ENCODE peak calls at places on chromosomes 11 and 22, in eight cellular contexts. One of them, this sample, is unnamed.

GRCh38 chr22:46012881-46013281 is 35.9 kb upstream of the WNT7B start:
- DNase-seq in ovary: peak
- DNase-seq in body of pancreas: no peak
- DNase-seq in K562: no peak
- DNase-seq in GM12878: no peak
- DNase-seq in suprapubic skin: peak
- DNase-seq in tibial nerve: no peak
- DNase-seq in IMR-90: no peak
- DNase-seq in this sample: no peak

GRCh38 chr11:9943346-9944110 is 279.7 kb downstream of the SWAP70 start:
- DNase-seq in ovary: no peak
- DNase-seq in body of pancreas: no peak
- DNase-seq in K562: no peak
- DNase-seq in GM12878: no peak
- DNase-seq in suprapubic skin: no peak
- DNase-seq in tibial nerve: no peak
- DNase-seq in IMR-90: peak
- DNase-seq in this sample: no peak

GRCh38 chr11:1928891-1929541 is 9.5 kb downstream of the TNNT3 start:
- DNase-seq in ovary: no peak
- DNase-seq in body of pancreas: no peak
- DNase-seq in K562: no peak
- DNase-seq in GM12878: no peak
- DNase-seq in suprapubic skin: peak
- DNase-seq in tibial nerve: no peak
- DNase-seq in IMR-90: no peak
- DNase-seq in this sample: no peak

GRCh38 chr22:46180370-46181137 is 30.2 kb downstream of the PPARA start:
- DNase-seq in ovary: no peak
- DNase-seq in body of pancreas: no peak
- DNase-seq in K562: peak
- DNase-seq in GM12878: no peak
- DNase-seq in suprapubic skin: no peak
- DNase-seq in tibial nerve: no peak
- DNase-seq in IMR-90: no peak
- DNase-seq in this sample: peak

GRCh38 chr11:59776210-59777066 is 21.3 kb downstream of the STX3 start:
- DNase-seq in ovary: no peak
- DNase-seq in body of pancreas: no peak
- DNase-seq in K562: no peak
- DNase-seq in GM12878: no peak
- DNase-seq in suprapubic skin: no peak
- DNase-seq in tibial nerve: no peak
- DNase-seq in IMR-90: peak
- DNase-seq in this sample: no peak

GRCh38 chr22:30197389-30197788 is 49.2 kb downstream of the LIF start:
- DNase-seq in ovary: no peak
- DNase-seq in body of pancreas: no peak
- DNase-seq in K562: no peak
- DNase-seq in GM12878: no peak
- DNase-seq in suprapubic skin: no peak
- DNase-seq in tibial nerve: no peak
- DNase-seq in IMR-90: peak
- DNase-seq in this sample: no peak

GRCh38 chr11:112227471-112227870 is 1.2 kb downstream of the PTS start:
- DNase-seq in ovary: peak
- DNase-seq in body of pancreas: no peak
- DNase-seq in K562: no peak
- DNase-seq in GM12878: no peak
- DNase-seq in suprapubic skin: no peak
- DNase-seq in tibial nerve: no peak
- DNase-seq in IMR-90: no peak
- DNase-seq in this sample: no peak

GRCh38 chr11:6674856-6675255 is 8.3 kb downstream of the MRPL17 start:
- DNase-seq in ovary: no peak
- DNase-seq in body of pancreas: no peak
- DNase-seq in K562: no peak
- DNase-seq in GM12878: no peak
- DNase-seq in suprapubic skin: no peak
- DNase-seq in tibial nerve: no peak
- DNase-seq in IMR-90: no peak
- DNase-seq in this sample: no peak

GRCh38 chr22:44983878-44984482 is 25.8 kb downstream of the PHF21B start:
- DNase-seq in ovary: no peak
- DNase-seq in body of pancreas: no peak
- DNase-seq in K562: no peak
- DNase-seq in GM12878: no peak
- DNase-seq in suprapubic skin: no peak
- DNase-seq in tibial nerve: no peak
- DNase-seq in IMR-90: no peak
- DNase-seq in this sample: no peak

GRCh38 chr11:94834931-94835330 is 66.8 kb downstream of the AMOTL1 start:
- DNase-seq in ovary: no peak
- DNase-seq in body of pancreas: no peak
- DNase-seq in K562: no peak
- DNase-seq in GM12878: no peak
- DNase-seq in suprapubic skin: no peak
- DNase-seq in tibial nerve: no peak
- DNase-seq in IMR-90: peak
- DNase-seq in this sample: no peak

GRCh38 chr22:50102946-50103345 is 13.1 kb downstream of the MOV10L1 start:
- DNase-seq in ovary: no peak
- DNase-seq in body of pancreas: no peak
- DNase-seq in K562: peak
- DNase-seq in GM12878: no peak
- DNase-seq in suprapubic skin: no peak
- DNase-seq in tibial nerve: no peak
- DNase-seq in IMR-90: no peak
- DNase-seq in this sample: no peak

GRCh38 chr22:23781065-23781464 is 5.7 kb upstream of the SMARCB1 start:
- DNase-seq in ovary: no peak
- DNase-seq in body of pancreas: no peak
- DNase-seq in K562: no peak
- DNase-seq in GM12878: no peak
- DNase-seq in suprapubic skin: no peak
- DNase-seq in tibial nerve: no peak
- DNase-seq in IMR-90: no peak
- DNase-seq in this sample: no peak

GRCh38 chr22:27347951-27348350 is 453.6 kb downstream of the MN1 start:
- DNase-seq in ovary: no peak
- DNase-seq in body of pancreas: no peak
- DNase-seq in K562: no peak
- DNase-seq in GM12878: no peak
- DNase-seq in suprapubic skin: no peak
- DNase-seq in tibial nerve: no peak
- DNase-seq in IMR-90: no peak
- DNase-seq in this sample: no peak

GRCh38 chr22:27348634-27349033 is 452.9 kb downstream of the MN1 start:
- DNase-seq in ovary: no peak
- DNase-seq in body of pancreas: peak
- DNase-seq in K562: no peak
- DNase-seq in GM12878: no peak
- DNase-seq in suprapubic skin: no peak
- DNase-seq in tibial nerve: no peak
- DNase-seq in IMR-90: peak
- DNase-seq in this sample: no peak

GRCh38 chr22:27345681-27346080 is 455.9 kb downstream of the MN1 start:
- DNase-seq in ovary: no peak
- DNase-seq in body of pancreas: no peak
- DNase-seq in K562: no peak
- DNase-seq in GM12878: no peak
- DNase-seq in suprapubic skin: no peak
- DNase-seq in tibial nerve: no peak
- DNase-seq in IMR-90: no peak
- DNase-seq in this sample: no peak

GRCh38 chr22:27340047-27340446 is 461.5 kb downstream of the MN1 start:
- DNase-seq in ovary: no peak
- DNase-seq in body of pancreas: no peak
- DNase-seq in K562: no peak
- DNase-seq in GM12878: no peak
- DNase-seq in suprapubic skin: no peak
- DNase-seq in tibial nerve: no peak
- DNase-seq in IMR-90: no peak
- DNase-seq in this sample: no peak

GRCh38 chr22:27344546-27344945 is 457.0 kb downstream of the MN1 start:
- DNase-seq in ovary: no peak
- DNase-seq in body of pancreas: no peak
- DNase-seq in K562: no peak
- DNase-seq in GM12878: no peak
- DNase-seq in suprapubic skin: no peak
- DNase-seq in tibial nerve: no peak
- DNase-seq in IMR-90: no peak
- DNase-seq in this sample: no peak
- TF ChIP-seq POLR2A in ovary: no peak
- TF ChIP-seq POLR2A in body of pancreas: no peak
- TF ChIP-seq POLR2A in K562: no peak
- TF ChIP-seq POLR2A in GM12878: no peak
- TF ChIP-seq POLR2A in suprapubic skin: no peak
- TF ChIP-seq POLR2A in tibial nerve: no peak
- TF ChIP-seq POLR2A in IMR-90: no peak
- TF ChIP-seq POLR2A in this sample: no peak

GRCh38 chr22:42317691-42318547 is 47.5 kb upstream of the TCF20 start:
- DNase-seq in ovary: no peak
- DNase-seq in body of pancreas: no peak
- DNase-seq in K562: no peak
- DNase-seq in GM12878: no peak
- DNase-seq in suprapubic skin: no peak
- DNase-seq in tibial nerve: no peak
- DNase-seq in IMR-90: no peak
- DNase-seq in this sample: no peak

GRCh38 chr22:42318967-42319366 is 48.5 kb upstream of the TCF20 start:
- DNase-seq in ovary: no peak
- DNase-seq in body of pancreas: no peak
- DNase-seq in K562: no peak
- DNase-seq in GM12878: no peak
- DNase-seq in suprapubic skin: no peak
- DNase-seq in tibial nerve: no peak
- DNase-seq in IMR-90: no peak
- DNase-seq in this sample: no peak

GRCh38 chr22:42314709-42315391 is 44.4 kb upstream of the TCF20 start:
- DNase-seq in ovary: no peak
- DNase-seq in body of pancreas: no peak
- DNase-seq in K562: no peak
- DNase-seq in GM12878: no peak
- DNase-seq in suprapubic skin: no peak
- DNase-seq in tibial nerve: no peak
- DNase-seq in IMR-90: no peak
- DNase-seq in this sample: no peak

GRCh38 chr22:42315392-42315756 is 44.9 kb upstream of the TCF20 start:
- DNase-seq in ovary: no peak
- DNase-seq in body of pancreas: no peak
- DNase-seq in K562: no peak
- DNase-seq in GM12878: no peak
- DNase-seq in suprapubic skin: no peak
- DNase-seq in tibial nerve: no peak
- DNase-seq in IMR-90: no peak
- DNase-seq in this sample: no peak

DNA sequence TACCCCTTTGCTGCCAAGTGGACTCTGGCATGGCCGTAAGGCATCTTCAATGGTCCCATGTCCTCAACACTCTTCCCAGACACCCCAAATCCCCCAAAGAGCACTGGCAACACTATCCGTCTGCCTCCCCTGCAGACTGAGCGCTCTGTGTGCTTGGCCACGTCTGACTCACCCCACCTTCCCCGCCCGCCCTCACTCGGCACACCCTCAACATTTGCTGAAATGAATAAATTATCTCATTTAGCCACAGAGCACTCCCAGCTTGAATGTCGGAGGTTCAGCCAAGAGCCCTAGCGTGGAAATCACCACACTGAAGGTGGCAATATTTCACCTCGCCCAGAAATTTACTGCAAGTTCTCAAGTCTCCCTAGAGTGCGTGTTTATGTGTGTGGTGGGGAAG is 46.5 kb upstream of the TCF20 start:
- DNase-seq in ovary: no peak
- DNase-seq in body of pancreas: no peak
- DNase-seq in K562: peak
- DNase-seq in GM12878: no peak
- DNase-seq in suprapubic skin: no peak
- DNase-seq in tibial nerve: no peak
- DNase-seq in IMR-90: no peak
- DNase-seq in this sample: peak
- TF ChIP-seq POLR2A in ovary: no peak
- TF ChIP-seq POLR2A in body of pancreas: no peak
- TF ChIP-seq POLR2A in K562: no peak
- TF ChIP-seq POLR2A in GM12878: no peak
- TF ChIP-seq POLR2A in suprapubic skin: no peak
- TF ChIP-seq POLR2A in tibial nerve: no peak
- TF ChIP-seq POLR2A in IMR-90: no peak
- TF ChIP-seq POLR2A in this sample: no peak

DNA sequence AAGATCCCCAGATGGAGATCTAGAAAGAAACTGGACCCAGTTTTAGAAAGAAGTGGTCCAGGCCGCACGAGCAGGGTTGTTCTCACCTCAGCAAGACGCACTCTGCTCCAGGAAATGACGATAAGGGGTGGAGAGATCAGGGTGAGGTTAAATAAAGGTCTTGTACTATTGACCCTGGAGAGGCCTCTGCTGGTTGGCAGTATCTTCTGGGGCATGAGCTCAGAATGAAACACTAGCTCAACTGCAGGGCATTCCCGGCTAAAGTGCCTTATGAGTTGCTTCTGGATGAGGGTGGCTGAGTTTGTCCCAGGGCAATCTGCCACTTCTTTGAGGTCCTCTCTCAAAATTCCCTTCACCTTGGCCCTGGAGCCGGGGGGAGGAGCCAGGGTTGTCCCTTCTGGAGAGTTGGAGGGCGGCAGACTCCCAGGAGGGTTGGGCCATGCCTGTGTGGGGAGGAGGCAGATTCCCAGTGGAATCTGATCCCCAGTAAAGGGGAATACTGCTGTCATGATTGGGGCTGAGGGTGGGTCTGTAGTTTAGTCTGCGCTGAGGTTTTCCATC is 10.9 kb downstream of the USP2 start:
- DNase-seq in ovary: peak
- DNase-seq in body of pancreas: no peak
- DNase-seq in K562: no peak
- DNase-seq in GM12878: no peak
- DNase-seq in suprapubic skin: no peak
- DNase-seq in tibial nerve: no peak
- DNase-seq in IMR-90: no peak
- DNase-seq in this sample: no peak
- TF ChIP-seq POLR2A in ovary: no peak
- TF ChIP-seq POLR2A in body of pancreas: no peak
- TF ChIP-seq POLR2A in K562: no peak
- TF ChIP-seq POLR2A in GM12878: no peak
- TF ChIP-seq POLR2A in suprapubic skin: no peak
- TF ChIP-seq POLR2A in tibial nerve: no peak
- TF ChIP-seq POLR2A in IMR-90: no peak
- TF ChIP-seq POLR2A in this sample: no peak

GRCh38 chr22:19291580-19292261 is at the start of gene CLTCL1:
- DNase-seq in ovary: peak
- DNase-seq in body of pancreas: peak
- DNase-seq in K562: peak
- DNase-seq in GM12878: peak
- DNase-seq in suprapubic skin: peak
- DNase-seq in tibial nerve: peak
- DNase-seq in IMR-90: peak
- DNase-seq in this sample: peak
- TF ChIP-seq POLR2A in ovary: no peak
- TF ChIP-seq POLR2A in body of pancreas: peak
- TF ChIP-seq POLR2A in K562: peak
- TF ChIP-seq POLR2A in GM12878: peak
- TF ChIP-seq POLR2A in suprapubic skin: no peak
- TF ChIP-seq POLR2A in tibial nerve: no peak
- TF ChIP-seq POLR2A in IMR-90: no peak
- TF ChIP-seq POLR2A in this sample: no peak

GRCh38 chr22:39517470-39517869 is 2.9 kb upstream of the ATF4 start:
- DNase-seq in ovary: no peak
- DNase-seq in body of pancreas: no peak
- DNase-seq in K562: no peak
- DNase-seq in GM12878: no peak
- DNase-seq in suprapubic skin: no peak
- DNase-seq in tibial nerve: no peak
- DNase-seq in IMR-90: no peak
- DNase-seq in this sample: no peak
- TF ChIP-seq POLR2A in ovary: no peak
- TF ChIP-seq POLR2A in body of pancreas: no peak
- TF ChIP-seq POLR2A in K562: no peak
- TF ChIP-seq POLR2A in GM12878: no peak
- TF ChIP-seq POLR2A in suprapubic skin: no peak
- TF ChIP-seq POLR2A in tibial nerve: no peak
- TF ChIP-seq POLR2A in IMR-90: no peak
- TF ChIP-seq POLR2A in this sample: no peak

This sample was measured in erythroblast.